ENCODE peak calls at places on chromosomes 6 and 20, in four cellular contexts. J is heart left ventricle, M is right lobe of liver, F is body of pancreas. Y is an unnamed sample.

GRCh38 chr6:3390698-3391097 is 66.2 kb downstream of the SLC22A23 start:
- DNase-seq in M (peak), F (no peak), J (peak), Y (peak)

GRCh38 chr6:88725111-88725711 is 238.2 kb downstream of the RNGTT start:
- DNase-seq in J (peak), M (peak), F (no peak), Y (no peak)

GRCh38 chr20:33348136-33348937 is 53.0 kb downstream of the CDK5RAP1 start:
- DNase-seq in F (no peak), J (no peak), M (no peak), Y (no peak)

GRCh38 chr6:92047886-92048285 is 1371.5 kb downstream of the EPHA7 start:
- DNase-seq in F (no peak), M (no peak), J (no peak), Y (no peak)

GRCh38 chr6:37709250-37709931 is 11.7 kb upstream of the MDGA1 start:
- DNase-seq in J (no peak), F (no peak), M (no peak), Y (no peak)

GRCh38 chr6:2741756-2742155 is 9.0 kb downstream of the MYLK4 start:
- DNase-seq in F (no peak), J (no peak), M (no peak), Y (no peak)

GRCh38 chr6:40286721-40287120 is 300.4 kb downstream of the LRFN2 start:
- DNase-seq in J (no peak), F (no peak), M (no peak), Y (no peak)

GRCh38 chr20:54566224-54566750 is 90.9 kb downstream of the DOK5 start:
- DNase-seq in F (no peak), M (no peak), J (no peak), Y (no peak)

GRCh38 chr6:27296106-27296783 is 15.8 kb downstream of the POM121L2 start:
- DNase-seq in M (no peak), J (no peak), F (no peak), Y (no peak)

GRCh38 chr6:158061361-158061708 is 79.7 kb downstream of the SYNJ2 start:
- DNase-seq in M (no peak), F (no peak), J (no peak), Y (no peak)

GRCh38 chr20:63015665-63016361 is 9.0 kb upstream of the BHLHE23 start:
- DNase-seq in J (no peak), F (no peak), M (no peak), Y (no peak)

GRCh38 chr6:103011605-103012004 is 1618.1 kb downstream of the GRIK2 start:
- DNase-seq in M (no peak), J (no peak), F (no peak), Y (no peak)

GRCh38 chr6:133047065-133047665 is 194.0 kb upstream of the EYA4 start:
- DNase-seq in J (peak), F (no peak), M (no peak), Y (no peak)

GRCh38 chr6:157830354-157831017 is 7.4 kb downstream of the SNX9 start:
- DNase-seq in F (no peak), J (no peak), M (no peak), Y (no peak)

GRCh38 chr20:49717693-49718092 is 4.0 kb upstream of the B4GALT5 start:
- DNase-seq in M (no peak), J (no peak), F (no peak), Y (no peak)

GRCh38 chr6:33549196-33549595 is 30.9 kb downstream of the BAK1 start:
- DNase-seq in F (no peak), M (no peak), J (no peak), Y (no peak)

GRCh38 chr6:79170915-79171314 is 63.6 kb downstream of the HMGN3 start:
- DNase-seq in F (no peak), J (no peak), M (no peak), Y (no peak)

GRCh38 chr20:5504061-5504739 is 187.4 kb upstream of the PROKR2 start:
- DNase-seq in J (peak), F (peak), M (peak), Y (peak)

GRCh38 chr6:99905209-99906106 is 88.6 kb downstream of the MCHR2 start:
- DNase-seq in M (no peak), F (peak), J (no peak), Y (no peak)

GRCh38 chr6:22755605-22756004 is 186.2 kb downstream of the HDGFL1 start:
- DNase-seq in M (no peak), F (no peak), J (no peak), Y (no peak)

GRCh38 chr6:12587096-12587495 is 129.5 kb upstream of the PHACTR1 start:
- DNase-seq in J (no peak), M (no peak), F (no peak), Y (no peak)

GRCh38 chr6:42338573-42339218 is 113.0 kb downstream of the TRERF1 start:
- DNase-seq in J (no peak), F (no peak), M (no peak), Y (no peak)

GRCh38 chr20:17992847-17993508 is 24.2 kb downstream of the MGME1 start:
- DNase-seq in J (no peak), M (no peak), F (no peak), Y (no peak)

GRCh38 chr20:57342829-57343228 is 8.2 kb upstream of the RAE1 start:
- DNase-seq in M (no peak), F (no peak), J (no peak), Y (no peak)

GRCh38 chr6:118705799-118706481 is 54.5 kb upstream of the CEP85L start:
- DNase-seq in M (no peak), F (no peak), J (peak), Y (no peak)

GRCh38 chr6:20269147-20269546 is 56.9 kb upstream of the MBOAT1 start:
- DNase-seq in F (no peak), J (no peak), M (no peak), Y (no peak)

GRCh38 chr20:40471261-40471629 is 217.8 kb downstream of the MAFB start:
- DNase-seq in F (no peak), J (no peak), M (no peak), Y (no peak)

GRCh38 chr6:34531580-34532201 is 24.4 kb downstream of the SPDEF start:
- DNase-seq in F (no peak), M (no peak), J (peak), Y (no peak)

GRCh38 chr6:3825851-3826581 is 23.2 kb upstream of the FAM50B start:
- DNase-seq in F (peak), M (peak), J (peak), Y (peak)

GRCh38 chr6:104161960-104162669 is 697.6 kb downstream of the HACE1 start:
- DNase-seq in J (no peak), F (no peak), M (no peak), Y (no peak)

GRCh38 chr6:161138545-161139303 is 135.1 kb downstream of the AGPAT4 start:
- DNase-seq in J (no peak), M (no peak), F (no peak), Y (no peak)

GRCh38 chr6:125014157-125014957 is 52.1 kb downstream of the RNF217 start:
- DNase-seq in J (no peak), M (no peak), F (no peak), Y (no peak)

GRCh38 chr6:76465410-76465809 is 392.9 kb upstream of the IMPG1 start:
- DNase-seq in J (no peak), M (no peak), F (no peak), Y (no peak)

GRCh38 chr20:36871640-36872570 is 4.0 kb upstream of the TLDC2 start:
- DNase-seq in J (no peak), M (no peak), F (no peak), Y (no peak)

GRCh38 chr20:1150218-1150617 is 31.8 kb downstream of the PSMF1 start:
- DNase-seq in J (no peak), M (no peak), F (no peak), Y (no peak)

DNA sequence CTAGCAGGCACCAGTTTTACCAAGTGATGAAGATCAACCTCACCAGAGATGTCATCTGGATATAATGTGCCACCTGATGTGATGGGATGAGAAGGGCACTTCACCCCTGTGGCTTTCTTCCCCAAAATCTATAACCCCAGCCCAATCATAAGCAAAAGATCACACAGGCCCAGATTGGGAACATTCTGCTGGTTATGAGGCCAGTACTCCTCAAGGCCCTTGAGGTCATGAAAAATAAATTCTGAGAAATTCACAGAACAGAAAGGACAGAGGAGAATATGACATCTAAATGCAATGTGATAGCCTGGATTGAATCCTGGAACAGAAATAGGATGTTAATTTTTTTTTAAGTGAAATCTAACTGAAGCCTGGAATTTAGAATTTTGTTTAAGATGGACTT is 243.5 kb downstream of the CBLN4 start:
- DNase-seq in M (no peak), F (no peak), J (no peak), Y (no peak)
- TF ChIP-seq POLR2A in M (no peak), F (no peak), J (no peak), Y (no peak)

GRCh38 chr20:47653892-47654291 is 131.4 kb downstream of the SULF2 start:
- DNase-seq in J (no peak), M (no peak), F (no peak), Y (no peak)
- H3K4me3 ChIP-seq in J (no peak), M (no peak), F (no peak), Y (no peak)

DNA sequence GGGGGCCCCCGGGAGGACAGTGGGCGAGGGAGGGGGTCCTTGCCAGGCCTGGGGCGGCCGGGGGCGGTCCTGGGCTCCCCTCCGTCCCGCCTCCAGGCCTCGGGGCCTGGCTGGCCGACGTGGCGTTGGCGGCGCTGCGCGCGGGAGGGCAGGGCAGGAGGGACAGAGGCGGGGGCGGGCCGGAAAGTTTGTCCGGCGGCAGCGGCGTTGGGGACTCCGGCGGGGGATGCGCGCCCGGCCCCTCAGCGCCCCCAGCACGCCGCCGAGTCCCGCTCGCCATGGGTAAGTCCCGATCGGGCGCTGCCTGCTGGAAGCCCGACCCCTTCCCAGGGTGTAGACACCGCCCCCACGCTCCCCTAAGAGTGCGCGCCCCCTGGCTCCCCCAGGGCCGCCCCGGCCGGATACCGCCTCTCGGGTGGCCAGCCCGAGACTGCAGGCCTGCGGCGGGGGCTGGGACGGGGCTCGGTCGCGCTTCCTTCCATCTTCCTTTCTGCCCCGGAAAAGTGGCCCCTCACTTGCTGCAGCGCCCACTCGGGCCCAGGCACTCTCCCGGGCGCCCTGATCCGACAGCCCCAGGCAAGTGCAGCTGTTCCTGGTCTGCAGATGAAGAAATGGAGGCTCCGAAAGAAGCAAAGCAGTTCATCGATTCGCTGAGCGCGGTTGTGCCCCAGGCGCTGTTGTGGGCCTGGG is at the start of gene SLC2A10:
- DNase-seq in J (peak), F (peak), M (peak), Y (peak)
- H3K27ac ChIP-seq in J (peak), F (peak), M (peak), Y (peak)

DNA sequence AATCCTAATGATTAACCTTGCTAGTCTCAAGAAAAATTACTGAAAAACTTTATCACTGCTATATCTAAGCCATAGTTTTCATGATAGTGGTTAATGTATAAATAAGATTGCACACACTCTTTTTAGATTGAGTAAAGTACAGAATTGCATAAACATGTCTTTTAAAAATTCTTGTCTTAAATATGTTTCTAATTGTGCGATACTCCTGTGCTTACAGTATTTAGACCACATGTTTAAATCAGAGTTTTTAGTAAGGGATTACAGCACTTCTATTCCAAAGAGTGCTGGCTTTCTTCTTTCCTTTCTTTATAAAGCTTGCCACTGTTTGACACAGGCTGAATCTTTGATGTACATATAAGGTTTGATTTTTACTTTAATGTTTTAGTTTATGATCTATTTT is 36.8 kb upstream of the RGS17 start:
- DNase-seq in F (no peak), M (no peak), J (no peak), Y (no peak)
- TF ChIP-seq POLR2A in F (no peak), M (no peak), J (no peak), Y (no peak)